ENCODE peak calls at places on chromosome 6, in four cellular contexts. C, Y, G and Z are unnamed samples.

GRCh38 chr6:33000053-33000452 is 9.3 kb downstream of the HLA-DOA start:
- DNase-seq in Y (peak; percentile 81), C (peak; percentile 66), G (no peak), Z (no peak)

GRCh38 chr6:156984178-156984738 is 207.1 kb downstream of the ARID1B start:
- DNase-seq in G (no peak), C (no peak), Y (no peak), Z (no peak)

GRCh38 chr6:48615041-48615440 is 504.0 kb upstream of the PTCHD4 start:
- DNase-seq in G (peak; percentile 32), C (no peak), Y (no peak), Z (no peak)

GRCh38 chr6:75409928-75410327 is 83.7 kb downstream of the FILIP1 start:
- DNase-seq in Y (no peak), C (no peak), G (no peak), Z (no peak)

GRCh38 chr6:152457949-152458624 is 179.1 kb downstream of the SYNE1 start:
- DNase-seq in C (no peak), Y (no peak), G (peak; percentile 68), Z (no peak)

GRCh38 chr6:35181933-35182612 is 31.7 kb upstream of the SCUBE3 start:
- DNase-seq in Y (peak; percentile 43), C (peak; percentile 86), G (peak; percentile 85), Z (peak; percentile 67)

GRCh38 chr6:28446818-28447511 is 3.7 kb upstream of the ZSCAN23 start:
- DNase-seq in C (no peak), Y (peak; percentile 58), G (peak; percentile 13), Z (no peak)

GRCh38 chr6:132190815-132191175 is 210.5 kb downstream of the MOXD1 start:
- DNase-seq in Y (no peak), G (peak; percentile 92), C (no peak), Z (no peak)

GRCh38 chr6:33344771-33345697 is 27.5 kb upstream of the ZBTB22 start:
- DNase-seq in Y (peak; percentile 63), G (peak; percentile 75), C (peak; percentile 74), Z (peak; percentile 70)

GRCh38 chr6:43213431-43213830 is 15.8 kb downstream of the DNPH1 start:
- DNase-seq in G (no peak), C (no peak), Y (no peak), Z (no peak)

GRCh38 chr6:126753616-126754015 is 364.9 kb upstream of the RSPO3 start:
- DNase-seq in C (no peak), G (no peak), Y (no peak), Z (no peak)

GRCh38 chr6:157741889-157742615 is 81.0 kb upstream of the SNX9 start:
- DNase-seq in Y (no peak), G (peak; percentile 54), C (no peak), Z (no peak)

GRCh38 chr6:11270030-11271027 is 37.9 kb upstream of the NEDD9 start:
- DNase-seq in C (no peak), Y (no peak), G (peak; percentile 77), Z (peak; percentile 83)

GRCh38 chr6:106281088-106281487 is 44.5 kb downstream of the ATG5 start:
- DNase-seq in Y (no peak), C (no peak), G (peak; percentile 21), Z (no peak)

GRCh38 chr6:138099832-138100231 is 7.4 kb downstream of the PERP start:
- DNase-seq in C (no peak), Y (no peak), G (peak; percentile 48), Z (no peak)

GRCh38 chr6:149319413-149319812 is 1.9 kb downstream of the TAB2 start:
- DNase-seq in C (no peak), G (no peak), Y (no peak), Z (no peak)

GRCh38 chr6:16244869-16245451 is 6.6 kb downstream of the GMPR start:
- DNase-seq in C (no peak), G (peak; percentile 45), Y (no peak), Z (no peak)

GRCh38 chr6:151806757-151807512 is 547 bp upstream of the ESR1 start:
- DNase-seq in G (no peak), C (no peak), Y (no peak), Z (no peak)

GRCh38 chr6:118693562-118693961 is 42.2 kb upstream of the CEP85L start:
- DNase-seq in G (no peak), Y (no peak), C (no peak), Z (no peak)

GRCh38 chr6:11386323-11386722 is 151.2 kb upstream of the TMEM170B start:
- DNase-seq in G (no peak), Y (no peak), C (no peak), Z (no peak)

GRCh38 chr6:148348335-148348734 is 5.7 kb downstream of the SASH1 start:
- DNase-seq in C (no peak), G (no peak), Y (peak; percentile 45), Z (no peak)

GRCh38 chr6:109239192-109239917 is 142.9 kb downstream of the CD164 start:
- DNase-seq in C (no peak), Y (no peak), G (no peak), Z (no peak)

GRCh38 chr6:524803-525202 is 132.1 kb downstream of the HUS1B start:
- DNase-seq in G (no peak), C (no peak), Y (no peak), Z (no peak)

GRCh38 chr6:125988280-125988679 is 1.9 kb downstream of the TRMT11 start:
- DNase-seq in G (no peak), C (no peak), Y (no peak), Z (no peak)

GRCh38 chr6:16206595-16207037 is 31.8 kb upstream of the GMPR start:
- DNase-seq in C (peak; percentile 37), Y (peak; percentile 65), G (peak; percentile 81), Z (peak; percentile 66)

GRCh38 chr6:2026133-2026532 is 219.3 kb downstream of the GMDS start:
- DNase-seq in G (no peak), Y (no peak), C (no peak), Z (no peak)

DNA sequence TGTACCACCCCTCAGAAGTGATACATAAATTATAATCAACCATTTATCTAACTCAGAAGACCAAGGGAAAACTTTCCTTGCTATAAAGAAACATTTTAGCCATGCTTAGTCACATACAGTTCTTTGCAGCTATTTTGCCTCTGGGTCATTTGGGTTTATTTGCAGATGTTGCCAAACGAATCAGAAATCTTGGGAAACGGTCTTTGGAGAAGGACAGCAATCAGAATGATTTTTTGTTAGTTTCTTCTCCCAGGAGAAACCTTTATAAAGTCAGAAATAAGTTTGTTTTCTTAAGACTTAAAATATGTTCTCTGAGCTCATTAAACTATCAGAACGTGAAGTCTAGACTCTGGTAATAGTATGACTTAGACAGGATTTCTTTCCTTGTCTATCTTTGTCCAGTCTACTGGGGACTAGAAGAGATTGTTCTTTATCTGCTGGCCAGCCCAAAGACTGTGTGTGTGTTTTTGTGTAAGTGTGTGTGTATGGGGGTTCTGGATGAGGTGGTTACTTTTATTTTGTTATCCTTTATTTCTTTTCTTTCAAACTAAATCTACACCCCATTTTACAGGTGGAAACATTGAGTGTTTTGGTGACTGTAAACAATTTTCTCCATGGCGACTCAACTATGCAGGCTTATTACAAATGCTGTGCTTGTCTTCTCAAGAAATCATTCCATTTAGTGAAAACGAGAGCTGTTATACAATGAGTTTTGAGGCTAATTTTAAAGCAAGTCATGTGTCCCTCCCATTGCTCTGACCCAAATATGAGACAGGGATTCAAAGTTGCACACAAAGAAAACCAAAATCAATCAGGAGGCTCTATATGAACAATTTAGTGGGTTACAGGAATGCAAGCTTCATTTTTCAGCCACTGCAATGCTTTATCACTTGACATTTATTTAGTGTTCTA is 97.7 kb downstream of the ELOVL5 start:
- DNase-seq in C (no peak), G (peak; percentile 21), Y (no peak), Z (no peak)
- H3K9ac ChIP-seq in C (no peak overlapping the region), G (no peak overlapping the region), Y (no peak overlapping the region), Z (no peak overlapping the region)

GRCh38 chr6:6686748-6687601 is 98.5 kb downstream of the LY86 start:
- DNase-seq in Y (peak; percentile 99), G (peak; percentile 63), C (peak; percentile 93), Z (peak; percentile 99)

GRCh38 chr6:6688283-6688682 is 99.8 kb downstream of the LY86 start:
- DNase-seq in Y (no peak), C (no peak), G (peak; percentile 25), Z (no peak)

GRCh38 chr6:6688951-6689350 is 100.4 kb downstream of the LY86 start:
- DNase-seq in Y (no peak), C (no peak), G (no peak), Z (no peak)

GRCh38 chr6:6690144-6690483 is 101.6 kb downstream of the LY86 start:
- DNase-seq in C (no peak), G (no peak), Y (no peak), Z (no peak)

DNA sequence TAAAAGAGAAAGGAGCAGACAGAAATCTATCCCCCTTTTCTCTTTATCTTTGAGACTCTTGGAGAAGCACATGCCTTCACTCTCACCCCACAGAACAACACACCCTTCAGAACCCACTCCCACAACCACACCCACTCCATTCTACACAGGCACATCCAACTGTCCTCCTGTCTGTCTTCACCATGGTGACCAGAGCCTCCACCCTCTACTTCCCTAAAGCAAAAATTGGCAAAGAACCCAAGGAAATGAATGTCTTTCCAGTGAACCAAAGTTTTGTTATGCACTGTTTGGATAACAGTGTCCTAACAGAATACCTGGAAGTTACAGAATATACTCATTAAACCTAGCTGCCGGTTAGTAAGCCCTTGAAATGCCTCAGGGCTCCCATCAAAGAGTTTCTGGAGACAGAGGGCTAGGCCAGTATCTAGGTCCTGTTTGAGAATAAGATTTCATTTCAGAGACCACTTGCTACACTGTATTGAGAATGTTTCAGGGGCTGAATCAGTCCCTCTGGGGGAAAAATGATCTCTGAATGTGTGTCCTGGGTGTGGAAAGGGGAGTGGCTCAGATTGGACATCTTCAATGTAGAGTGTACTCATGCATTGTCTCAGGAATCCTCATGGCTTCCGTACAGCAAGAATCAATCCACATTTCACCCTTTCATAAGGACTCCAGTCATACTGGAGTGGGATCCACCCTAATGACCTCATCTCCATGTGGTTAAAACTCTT is 101.1 kb downstream of the LY86 start:
- DNase-seq in Y (no peak), G (peak; percentile 67), C (no peak), Z (no peak)
- H3K9ac ChIP-seq in Y (no peak overlapping the region), G (no peak overlapping the region), C (no peak overlapping the region), Z (no peak overlapping the region)

GRCh38 chr6:3351837-3352524 is 93.2 kb downstream of the PSMG4 start:
- DNase-seq in Y (no peak), C (no peak), G (no peak), Z (no peak)

GRCh38 chr6:3348821-3349220 is 90.1 kb downstream of the PSMG4 start:
- DNase-seq in Y (no peak), C (no peak), G (no peak), Z (no peak)

GRCh38 chr6:3351105-3351676 is 92.4 kb downstream of the PSMG4 start:
- DNase-seq in Y (no peak), C (no peak), G (no peak), Z (no peak)

GRCh38 chr6:3349388-3350251 is 90.9 kb downstream of the PSMG4 start:
- DNase-seq in C (no peak), G (no peak), Y (no peak), Z (no peak)

DNA sequence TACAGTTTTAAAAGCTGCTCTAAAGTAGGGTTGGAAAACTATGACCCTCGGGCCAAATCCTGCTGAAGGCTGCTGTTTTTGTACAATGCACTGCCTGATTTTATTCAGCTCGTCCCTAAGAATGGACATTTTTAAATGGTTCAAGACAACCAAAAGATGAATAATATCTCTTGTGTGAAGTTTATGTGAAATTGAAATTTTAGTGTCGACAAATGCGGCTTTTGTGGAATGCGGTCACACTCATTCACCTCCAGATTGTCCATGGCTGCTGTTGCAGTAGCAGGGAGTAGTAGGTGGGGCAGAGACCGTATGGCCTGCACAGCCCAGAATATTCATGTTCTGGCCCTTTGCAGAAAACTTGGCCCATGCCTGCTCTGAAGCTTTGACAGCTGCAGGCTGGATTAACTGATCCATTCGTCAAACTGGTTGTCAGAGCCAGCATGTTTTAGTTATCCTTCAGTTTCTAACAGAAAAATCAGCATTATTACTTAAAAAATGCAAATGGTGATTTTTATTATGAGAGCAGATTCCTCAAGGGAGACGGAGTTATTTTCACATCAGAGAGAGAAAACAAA is 91.6 kb downstream of the PSMG4 start:
- DNase-seq in G (no peak), Y (no peak), C (no peak), Z (no peak)
- H3K9ac ChIP-seq in G (no peak overlapping the region), Y (no peak overlapping the region), C (no peak overlapping the region), Z (no peak overlapping the region)

GRCh38 chr6:87925373-87926060 is 122.1 kb upstream of the SPACA1 start:
- DNase-seq in Y (no peak), C (no peak), G (no peak), Z (peak; percentile 23)
- H3K9ac ChIP-seq in Y (no peak overlapping the region), C (no peak overlapping the region), G (no peak overlapping the region), Z (no peak overlapping the region)